ENCODE peak calls at places on chromosomes 16 and 17, in ten cellular contexts. One of them, this sample, is unnamed.

GRCh38 chr17:80760501-80760900 is 215.9 kb downstream of the RPTOR start:
- DNase-seq in GOT3: no peak
- DNase-seq in ELR: peak
- DNase-seq in Right ventricle myocardium superior: no peak
- DNase-seq in AG08395: no peak
- DNase-seq in activated B cell treated with CpG ODN at 0.5 μM for 24 hours: no peak
- DNase-seq in A549: no peak
- DNase-seq in skeletal muscle cell: no peak
- DNase-seq in body of pancreas: no peak
- DNase-seq in astrocyte of the spinal cord: no peak
- DNase-seq in this sample: peak

GRCh38 chr16:57815987-57816745 is 13.9 kb upstream of the KIFC3 start:
- DNase-seq in GOT3: peak
- DNase-seq in ELR: peak
- DNase-seq in Right ventricle myocardium superior: peak
- DNase-seq in AG08395: peak
- DNase-seq in activated B cell treated with CpG ODN at 0.5 μM for 24 hours: no peak
- DNase-seq in A549: peak
- DNase-seq in skeletal muscle cell: peak
- DNase-seq in body of pancreas: peak
- DNase-seq in astrocyte of the spinal cord: peak
- DNase-seq in this sample: peak

GRCh38 chr17:60091908-60092331 is 13.2 kb upstream of the HEATR6 start:
- DNase-seq in GOT3: no peak
- DNase-seq in ELR: peak
- DNase-seq in Right ventricle myocardium superior: no peak
- DNase-seq in AG08395: no peak
- DNase-seq in activated B cell treated with CpG ODN at 0.5 μM for 24 hours: no peak
- DNase-seq in A549: no peak
- DNase-seq in skeletal muscle cell: no peak
- DNase-seq in body of pancreas: no peak
- DNase-seq in astrocyte of the spinal cord: peak
- DNase-seq in this sample: no peak

GRCh38 chr16:55030944-55031343 is 100.3 kb downstream of the IRX5 start:
- DNase-seq in GOT3: no peak
- DNase-seq in ELR: no peak
- DNase-seq in Right ventricle myocardium superior: no peak
- DNase-seq in AG08395: no peak
- DNase-seq in activated B cell treated with CpG ODN at 0.5 μM for 24 hours: no peak
- DNase-seq in A549: no peak
- DNase-seq in skeletal muscle cell: no peak
- DNase-seq in body of pancreas: no peak
- DNase-seq in astrocyte of the spinal cord: no peak
- DNase-seq in this sample: no peak

GRCh38 chr17:28071891-28072606 is 29.6 kb downstream of the NLK start:
- DNase-seq in GOT3: no peak
- DNase-seq in ELR: no peak
- DNase-seq in Right ventricle myocardium superior: no peak
- DNase-seq in AG08395: no peak
- DNase-seq in activated B cell treated with CpG ODN at 0.5 μM for 24 hours: no peak
- DNase-seq in A549: no peak
- DNase-seq in skeletal muscle cell: no peak
- DNase-seq in body of pancreas: no peak
- DNase-seq in astrocyte of the spinal cord: peak
- DNase-seq in this sample: peak

GRCh38 chr16:57388359-57389086 is 16.0 kb upstream of the CCL17 start:
- DNase-seq in GOT3: no peak
- DNase-seq in ELR: no peak
- DNase-seq in Right ventricle myocardium superior: no peak
- DNase-seq in AG08395: no peak
- DNase-seq in activated B cell treated with CpG ODN at 0.5 μM for 24 hours: no peak
- DNase-seq in A549: no peak
- DNase-seq in skeletal muscle cell: no peak
- DNase-seq in body of pancreas: no peak
- DNase-seq in astrocyte of the spinal cord: no peak
- DNase-seq in this sample: no peak

GRCh38 chr16:15457958-15458357 is 23.6 kb downstream of the BMERB1 start:
- DNase-seq in GOT3: no peak
- DNase-seq in ELR: no peak
- DNase-seq in Right ventricle myocardium superior: no peak
- DNase-seq in AG08395: no peak
- DNase-seq in activated B cell treated with CpG ODN at 0.5 μM for 24 hours: no peak
- DNase-seq in A549: no peak
- DNase-seq in skeletal muscle cell: no peak
- DNase-seq in body of pancreas: no peak
- DNase-seq in astrocyte of the spinal cord: no peak
- DNase-seq in this sample: no peak

GRCh38 chr16:80273635-80274538 is 266.9 kb upstream of the DYNLRB2 start:
- DNase-seq in GOT3: no peak
- DNase-seq in ELR: peak
- DNase-seq in Right ventricle myocardium superior: no peak
- DNase-seq in AG08395: peak
- DNase-seq in activated B cell treated with CpG ODN at 0.5 μM for 24 hours: no peak
- DNase-seq in A549: no peak
- DNase-seq in skeletal muscle cell: peak
- DNase-seq in body of pancreas: no peak
- DNase-seq in astrocyte of the spinal cord: peak
- DNase-seq in this sample: peak

GRCh38 chr16:15038689-15039088 is 17.2 kb downstream of the NTAN1 start:
- DNase-seq in GOT3: no peak
- DNase-seq in ELR: no peak
- DNase-seq in Right ventricle myocardium superior: no peak
- DNase-seq in AG08395: no peak
- DNase-seq in activated B cell treated with CpG ODN at 0.5 μM for 24 hours: no peak
- DNase-seq in A549: no peak
- DNase-seq in skeletal muscle cell: no peak
- DNase-seq in body of pancreas: no peak
- DNase-seq in astrocyte of the spinal cord: no peak
- DNase-seq in this sample: no peak

GRCh38 chr17:82333279-82334171 is at the start of gene SECTM1:
- DNase-seq in GOT3: peak
- DNase-seq in ELR: peak
- DNase-seq in Right ventricle myocardium superior: peak
- DNase-seq in AG08395: peak
- DNase-seq in activated B cell treated with CpG ODN at 0.5 μM for 24 hours: no peak
- DNase-seq in A549: no peak
- DNase-seq in skeletal muscle cell: no peak
- DNase-seq in body of pancreas: peak
- DNase-seq in astrocyte of the spinal cord: no peak
- DNase-seq in this sample: peak

GRCh38 chr16:2841606-2842339 is 11.7 kb downstream of the ZG16B start:
- DNase-seq in GOT3: no peak
- DNase-seq in ELR: no peak
- DNase-seq in Right ventricle myocardium superior: no peak
- DNase-seq in AG08395: no peak
- DNase-seq in activated B cell treated with CpG ODN at 0.5 μM for 24 hours: no peak
- DNase-seq in A549: no peak
- DNase-seq in skeletal muscle cell: no peak
- DNase-seq in body of pancreas: no peak
- DNase-seq in astrocyte of the spinal cord: no peak
- DNase-seq in this sample: no peak

GRCh38 chr16:680967-681745 is 946 bp downstream of the STUB1 start:
- DNase-seq in GOT3: no peak
- DNase-seq in ELR: peak
- DNase-seq in Right ventricle myocardium superior: peak
- DNase-seq in AG08395: no peak
- DNase-seq in activated B cell treated with CpG ODN at 0.5 μM for 24 hours: no peak
- DNase-seq in A549: no peak
- DNase-seq in skeletal muscle cell: no peak
- DNase-seq in body of pancreas: peak
- DNase-seq in astrocyte of the spinal cord: peak
- DNase-seq in this sample: no peak

GRCh38 chr16:54503436-54503835 is 216.8 kb upstream of the IRX3 start:
- DNase-seq in GOT3: no peak
- DNase-seq in ELR: no peak
- DNase-seq in Right ventricle myocardium superior: no peak
- DNase-seq in AG08395: peak
- DNase-seq in activated B cell treated with CpG ODN at 0.5 μM for 24 hours: no peak
- DNase-seq in A549: no peak
- DNase-seq in skeletal muscle cell: no peak
- DNase-seq in body of pancreas: no peak
- DNase-seq in astrocyte of the spinal cord: no peak
- DNase-seq in this sample: no peak

GRCh38 chr17:44780161-44780560 is 21.4 kb downstream of the ADAM11 start:
- DNase-seq in GOT3: no peak
- DNase-seq in ELR: no peak
- DNase-seq in Right ventricle myocardium superior: peak
- DNase-seq in AG08395: no peak
- DNase-seq in activated B cell treated with CpG ODN at 0.5 μM for 24 hours: no peak
- DNase-seq in A549: no peak
- DNase-seq in skeletal muscle cell: no peak
- DNase-seq in body of pancreas: no peak
- DNase-seq in astrocyte of the spinal cord: no peak
- DNase-seq in this sample: no peak

GRCh38 chr17:70274255-70274654 is 104.9 kb downstream of the KCNJ2 start:
- DNase-seq in GOT3: no peak
- DNase-seq in ELR: no peak
- DNase-seq in Right ventricle myocardium superior: no peak
- DNase-seq in AG08395: no peak
- DNase-seq in activated B cell treated with CpG ODN at 0.5 μM for 24 hours: no peak
- DNase-seq in A549: no peak
- DNase-seq in skeletal muscle cell: no peak
- DNase-seq in body of pancreas: no peak
- DNase-seq in astrocyte of the spinal cord: no peak
- DNase-seq in this sample: no peak

GRCh38 chr16:85689950-85690320 is 1.2 kb upstream of the GINS2 start:
- DNase-seq in GOT3: no peak
- DNase-seq in ELR: no peak
- DNase-seq in Right ventricle myocardium superior: peak
- DNase-seq in AG08395: no peak
- DNase-seq in activated B cell treated with CpG ODN at 0.5 μM for 24 hours: no peak
- DNase-seq in A549: no peak
- DNase-seq in skeletal muscle cell: no peak
- DNase-seq in body of pancreas: no peak
- DNase-seq in astrocyte of the spinal cord: no peak
- DNase-seq in this sample: no peak

GRCh38 chr17:8631554-8631877 is 991 bp upstream of the MYH10 start:
- DNase-seq in GOT3: no peak
- DNase-seq in ELR: peak
- DNase-seq in Right ventricle myocardium superior: no peak
- DNase-seq in AG08395: no peak
- DNase-seq in activated B cell treated with CpG ODN at 0.5 μM for 24 hours: no peak
- DNase-seq in A549: no peak
- DNase-seq in skeletal muscle cell: no peak
- DNase-seq in body of pancreas: no peak
- DNase-seq in astrocyte of the spinal cord: peak
- DNase-seq in this sample: no peak

GRCh38 chr16:3058173-3059030 is 7.0 kb upstream of the IL32 start:
- DNase-seq in GOT3: no peak
- DNase-seq in ELR: peak
- DNase-seq in Right ventricle myocardium superior: peak
- DNase-seq in AG08395: no peak
- DNase-seq in activated B cell treated with CpG ODN at 0.5 μM for 24 hours: no peak
- DNase-seq in A549: no peak
- DNase-seq in skeletal muscle cell: no peak
- DNase-seq in body of pancreas: peak
- DNase-seq in astrocyte of the spinal cord: peak
- DNase-seq in this sample: no peak

GRCh38 chr16:72974142-72974769 is 73.7 kb downstream of the ZFHX3 start:
- DNase-seq in GOT3: no peak
- DNase-seq in ELR: no peak
- DNase-seq in Right ventricle myocardium superior: no peak
- DNase-seq in AG08395: no peak
- DNase-seq in activated B cell treated with CpG ODN at 0.5 μM for 24 hours: no peak
- DNase-seq in A549: no peak
- DNase-seq in skeletal muscle cell: no peak
- DNase-seq in body of pancreas: peak
- DNase-seq in astrocyte of the spinal cord: no peak
- DNase-seq in this sample: no peak

GRCh38 chr17:28173801-28174200 is 131.3 kb downstream of the NLK start:
- DNase-seq in GOT3: no peak
- DNase-seq in ELR: no peak
- DNase-seq in Right ventricle myocardium superior: no peak
- DNase-seq in AG08395: no peak
- DNase-seq in activated B cell treated with CpG ODN at 0.5 μM for 24 hours: no peak
- DNase-seq in A549: no peak
- DNase-seq in skeletal muscle cell: no peak
- DNase-seq in body of pancreas: no peak
- DNase-seq in astrocyte of the spinal cord: no peak
- DNase-seq in this sample: no peak

GRCh38 chr16:80741716-80742115 is 62.7 kb downstream of the CDYL2 start:
- DNase-seq in GOT3: no peak
- DNase-seq in ELR: no peak
- DNase-seq in Right ventricle myocardium superior: no peak
- DNase-seq in AG08395: no peak
- DNase-seq in activated B cell treated with CpG ODN at 0.5 μM for 24 hours: no peak
- DNase-seq in A549: no peak
- DNase-seq in skeletal muscle cell: no peak
- DNase-seq in body of pancreas: no peak
- DNase-seq in astrocyte of the spinal cord: no peak
- DNase-seq in this sample: no peak

GRCh38 chr17:67617304-67617899 is 100.3 kb upstream of the NOL11 start:
- DNase-seq in GOT3: no peak
- DNase-seq in ELR: no peak
- DNase-seq in Right ventricle myocardium superior: no peak
- DNase-seq in AG08395: no peak
- DNase-seq in activated B cell treated with CpG ODN at 0.5 μM for 24 hours: no peak
- DNase-seq in A549: no peak
- DNase-seq in skeletal muscle cell: no peak
- DNase-seq in body of pancreas: no peak
- DNase-seq in astrocyte of the spinal cord: no peak
- DNase-seq in this sample: no peak

GRCh38 chr16:2803545-2804195 is 5.4 kb downstream of the PRSS41 start:
- DNase-seq in GOT3: no peak
- DNase-seq in ELR: no peak
- DNase-seq in Right ventricle myocardium superior: no peak
- DNase-seq in AG08395: no peak
- DNase-seq in activated B cell treated with CpG ODN at 0.5 μM for 24 hours: no peak
- DNase-seq in A549: no peak
- DNase-seq in skeletal muscle cell: no peak
- DNase-seq in body of pancreas: no peak
- DNase-seq in astrocyte of the spinal cord: no peak
- DNase-seq in this sample: no peak

GRCh38 chr16:1556254-1556653 is 22.8 kb downstream of the TMEM204 start:
- DNase-seq in GOT3: no peak
- DNase-seq in ELR: no peak
- DNase-seq in Right ventricle myocardium superior: no peak
- DNase-seq in AG08395: peak
- DNase-seq in activated B cell treated with CpG ODN at 0.5 μM for 24 hours: no peak
- DNase-seq in A549: no peak
- DNase-seq in skeletal muscle cell: no peak
- DNase-seq in body of pancreas: no peak
- DNase-seq in astrocyte of the spinal cord: peak
- DNase-seq in this sample: no peak

GRCh38 chr16:3646348-3646920 is 8.1 kb upstream of the DNASE1 start:
- DNase-seq in GOT3: no peak
- DNase-seq in ELR: peak
- DNase-seq in Right ventricle myocardium superior: no peak
- DNase-seq in AG08395: no peak
- DNase-seq in activated B cell treated with CpG ODN at 0.5 μM for 24 hours: peak
- DNase-seq in A549: peak
- DNase-seq in skeletal muscle cell: no peak
- DNase-seq in body of pancreas: peak
- DNase-seq in astrocyte of the spinal cord: peak
- DNase-seq in this sample: peak

GRCh38 chr17:6079155-6079554 is 9.0 kb downstream of the WSCD1 start:
- DNase-seq in GOT3: no peak
- DNase-seq in ELR: no peak
- DNase-seq in Right ventricle myocardium superior: no peak
- DNase-seq in AG08395: no peak
- DNase-seq in activated B cell treated with CpG ODN at 0.5 μM for 24 hours: no peak
- DNase-seq in A549: no peak
- DNase-seq in skeletal muscle cell: no peak
- DNase-seq in body of pancreas: no peak
- DNase-seq in astrocyte of the spinal cord: peak
- DNase-seq in this sample: no peak

GRCh38 chr16:81586976-81587625 is 142.5 kb downstream of the CMIP start:
- DNase-seq in GOT3: no peak
- DNase-seq in ELR: peak
- DNase-seq in Right ventricle myocardium superior: no peak
- DNase-seq in AG08395: no peak
- DNase-seq in activated B cell treated with CpG ODN at 0.5 μM for 24 hours: no peak
- DNase-seq in A549: no peak
- DNase-seq in skeletal muscle cell: no peak
- DNase-seq in body of pancreas: no peak
- DNase-seq in astrocyte of the spinal cord: no peak
- DNase-seq in this sample: no peak

GRCh38 chr17:27456681-27457404 is 595 bp downstream of the KSR1 start:
- DNase-seq in GOT3: no peak
- DNase-seq in ELR: no peak
- DNase-seq in Right ventricle myocardium superior: no peak
- DNase-seq in AG08395: peak
- DNase-seq in activated B cell treated with CpG ODN at 0.5 μM for 24 hours: peak
- DNase-seq in A549: no peak
- DNase-seq in skeletal muscle cell: no peak
- DNase-seq in body of pancreas: peak
- DNase-seq in astrocyte of the spinal cord: no peak
- DNase-seq in this sample: no peak

This sample was measured in H4.